ENCODE peak calls at places on chromosomes 5 and 9, in nine cellular contexts. One of them, this sample, is unnamed.

GRCh38 chr5:126965061-126965475 is 65.3 kb downstream of the MARCHF3 start:
- DNase-seq in psoas muscle: no peak
- DNase-seq in body of pancreas: no peak
- DNase-seq in epithelial cell of esophagus: peak
- DNase-seq in neural crest cell: no peak
- DNase-seq in foreskin fibroblast: peak
- DNase-seq in gastrocnemius medialis: no peak
- DNase-seq in CD4-positive, alpha-beta T cell: no peak
- DNase-seq in lower leg skin: no peak
- DNase-seq in this sample: peak

GRCh38 chr5:1006656-1007071 is 1.9 kb upstream of the NKD2 start:
- DNase-seq in foreskin fibroblast: no peak
- DNase-seq in neural crest cell: no peak
- DNase-seq in gastrocnemius medialis: no peak
- DNase-seq in CD4-positive, alpha-beta T cell: no peak
- DNase-seq in psoas muscle: no peak
- DNase-seq in lower leg skin: no peak
- DNase-seq in body of pancreas: no peak
- DNase-seq in epithelial cell of esophagus: no peak
- DNase-seq in this sample: no peak

GRCh38 chr5:112930082-112930344 is 8.0 kb upstream of the REEP5 start:
- DNase-seq in neural crest cell: no peak
- DNase-seq in CD4-positive, alpha-beta T cell: no peak
- DNase-seq in body of pancreas: no peak
- DNase-seq in foreskin fibroblast: no peak
- DNase-seq in epithelial cell of esophagus: no peak
- DNase-seq in gastrocnemius medialis: no peak
- DNase-seq in lower leg skin: no peak
- DNase-seq in psoas muscle: no peak
- DNase-seq in this sample: no peak

GRCh38 chr5:17056056-17056690 is 120.1 kb upstream of the MYO10 start:
- DNase-seq in body of pancreas: no peak
- DNase-seq in epithelial cell of esophagus: peak
- DNase-seq in lower leg skin: peak
- DNase-seq in psoas muscle: no peak
- DNase-seq in neural crest cell: no peak
- DNase-seq in CD4-positive, alpha-beta T cell: no peak
- DNase-seq in foreskin fibroblast: no peak
- DNase-seq in gastrocnemius medialis: no peak
- DNase-seq in this sample: no peak

GRCh38 chr5:180133551-180133950 is 62.0 kb upstream of the RNF130 start:
- DNase-seq in neural crest cell: no peak
- DNase-seq in epithelial cell of esophagus: peak
- DNase-seq in psoas muscle: no peak
- DNase-seq in body of pancreas: no peak
- DNase-seq in CD4-positive, alpha-beta T cell: no peak
- DNase-seq in gastrocnemius medialis: no peak
- DNase-seq in lower leg skin: no peak
- DNase-seq in foreskin fibroblast: no peak
- DNase-seq in this sample: no peak

GRCh38 chr9:8365029-8365428 is 565.5 kb upstream of the DMAC1 start:
- DNase-seq in gastrocnemius medialis: no peak
- DNase-seq in foreskin fibroblast: peak
- DNase-seq in CD4-positive, alpha-beta T cell: no peak
- DNase-seq in epithelial cell of esophagus: peak
- DNase-seq in psoas muscle: no peak
- DNase-seq in body of pancreas: no peak
- DNase-seq in neural crest cell: no peak
- DNase-seq in lower leg skin: no peak
- DNase-seq in this sample: no peak

GRCh38 chr9:16921855-16922254 is 51.4 kb upstream of the BNC2 start:
- DNase-seq in foreskin fibroblast: peak
- DNase-seq in body of pancreas: no peak
- DNase-seq in epithelial cell of esophagus: peak
- DNase-seq in lower leg skin: no peak
- DNase-seq in psoas muscle: no peak
- DNase-seq in neural crest cell: no peak
- DNase-seq in gastrocnemius medialis: no peak
- DNase-seq in CD4-positive, alpha-beta T cell: no peak
- DNase-seq in this sample: peak

GRCh38 chr5:133499896-133500295 is 112.4 kb downstream of the FSTL4 start:
- DNase-seq in epithelial cell of esophagus: no peak
- DNase-seq in body of pancreas: no peak
- DNase-seq in foreskin fibroblast: no peak
- DNase-seq in gastrocnemius medialis: no peak
- DNase-seq in CD4-positive, alpha-beta T cell: no peak
- DNase-seq in psoas muscle: no peak
- DNase-seq in neural crest cell: no peak
- DNase-seq in lower leg skin: no peak
- DNase-seq in this sample: no peak

GRCh38 chr5:169242175-169242848 is 58.6 kb downstream of the SLIT3 start:
- DNase-seq in body of pancreas: no peak
- DNase-seq in epithelial cell of esophagus: no peak
- DNase-seq in lower leg skin: no peak
- DNase-seq in psoas muscle: no peak
- DNase-seq in neural crest cell: no peak
- DNase-seq in foreskin fibroblast: no peak
- DNase-seq in CD4-positive, alpha-beta T cell: no peak
- DNase-seq in gastrocnemius medialis: no peak
- DNase-seq in this sample: no peak

GRCh38 chr5:181127456-181127855 is 3.5 kb downstream of the OR2V1 start:
- DNase-seq in CD4-positive, alpha-beta T cell: no peak
- DNase-seq in neural crest cell: no peak
- DNase-seq in psoas muscle: no peak
- DNase-seq in gastrocnemius medialis: no peak
- DNase-seq in epithelial cell of esophagus: no peak
- DNase-seq in lower leg skin: no peak
- DNase-seq in foreskin fibroblast: no peak
- DNase-seq in body of pancreas: no peak
- DNase-seq in this sample: no peak

GRCh38 chr5:13382232-13382631 is 562.3 kb downstream of the DNAH5 start:
- DNase-seq in psoas muscle: no peak
- DNase-seq in lower leg skin: no peak
- DNase-seq in epithelial cell of esophagus: no peak
- DNase-seq in neural crest cell: no peak
- DNase-seq in foreskin fibroblast: no peak
- DNase-seq in CD4-positive, alpha-beta T cell: no peak
- DNase-seq in body of pancreas: no peak
- DNase-seq in gastrocnemius medialis: no peak
- DNase-seq in this sample: no peak
- TF ChIP-seq CTCF in psoas muscle: no peak
- TF ChIP-seq CTCF in lower leg skin: no peak
- TF ChIP-seq CTCF in epithelial cell of esophagus: no peak
- TF ChIP-seq CTCF in neural crest cell: no peak
- TF ChIP-seq CTCF in foreskin fibroblast: no peak
- TF ChIP-seq CTCF in CD4-positive, alpha-beta T cell: no peak
- TF ChIP-seq CTCF in body of pancreas: no peak
- TF ChIP-seq CTCF in gastrocnemius medialis: no peak
- TF ChIP-seq CTCF in this sample: no peak

GRCh38 chr9:125470767-125471580 is 209.3 kb downstream of the GAPVD1 start:
- DNase-seq in gastrocnemius medialis: no peak
- DNase-seq in neural crest cell: no peak
- DNase-seq in epithelial cell of esophagus: no peak
- DNase-seq in psoas muscle: no peak
- DNase-seq in body of pancreas: no peak
- DNase-seq in CD4-positive, alpha-beta T cell: no peak
- DNase-seq in foreskin fibroblast: no peak
- DNase-seq in lower leg skin: no peak
- DNase-seq in this sample: no peak

GRCh38 chr9:125472562-125472925 is 210.9 kb downstream of the GAPVD1 start:
- DNase-seq in body of pancreas: no peak
- DNase-seq in epithelial cell of esophagus: no peak
- DNase-seq in neural crest cell: no peak
- DNase-seq in lower leg skin: no peak
- DNase-seq in foreskin fibroblast: no peak
- DNase-seq in CD4-positive, alpha-beta T cell: no peak
- DNase-seq in gastrocnemius medialis: no peak
- DNase-seq in psoas muscle: no peak
- DNase-seq in this sample: no peak

GRCh38 chr9:125476645-125477044 is 215.0 kb downstream of the GAPVD1 start:
- DNase-seq in CD4-positive, alpha-beta T cell: no peak
- DNase-seq in psoas muscle: no peak
- DNase-seq in body of pancreas: no peak
- DNase-seq in neural crest cell: no peak
- DNase-seq in foreskin fibroblast: no peak
- DNase-seq in gastrocnemius medialis: no peak
- DNase-seq in epithelial cell of esophagus: no peak
- DNase-seq in lower leg skin: no peak
- DNase-seq in this sample: no peak

GRCh38 chr9:125475385-125475784 is 213.8 kb downstream of the GAPVD1 start:
- DNase-seq in foreskin fibroblast: no peak
- DNase-seq in neural crest cell: no peak
- DNase-seq in lower leg skin: no peak
- DNase-seq in epithelial cell of esophagus: no peak
- DNase-seq in CD4-positive, alpha-beta T cell: no peak
- DNase-seq in body of pancreas: no peak
- DNase-seq in gastrocnemius medialis: no peak
- DNase-seq in psoas muscle: no peak
- DNase-seq in this sample: no peak

DNA sequence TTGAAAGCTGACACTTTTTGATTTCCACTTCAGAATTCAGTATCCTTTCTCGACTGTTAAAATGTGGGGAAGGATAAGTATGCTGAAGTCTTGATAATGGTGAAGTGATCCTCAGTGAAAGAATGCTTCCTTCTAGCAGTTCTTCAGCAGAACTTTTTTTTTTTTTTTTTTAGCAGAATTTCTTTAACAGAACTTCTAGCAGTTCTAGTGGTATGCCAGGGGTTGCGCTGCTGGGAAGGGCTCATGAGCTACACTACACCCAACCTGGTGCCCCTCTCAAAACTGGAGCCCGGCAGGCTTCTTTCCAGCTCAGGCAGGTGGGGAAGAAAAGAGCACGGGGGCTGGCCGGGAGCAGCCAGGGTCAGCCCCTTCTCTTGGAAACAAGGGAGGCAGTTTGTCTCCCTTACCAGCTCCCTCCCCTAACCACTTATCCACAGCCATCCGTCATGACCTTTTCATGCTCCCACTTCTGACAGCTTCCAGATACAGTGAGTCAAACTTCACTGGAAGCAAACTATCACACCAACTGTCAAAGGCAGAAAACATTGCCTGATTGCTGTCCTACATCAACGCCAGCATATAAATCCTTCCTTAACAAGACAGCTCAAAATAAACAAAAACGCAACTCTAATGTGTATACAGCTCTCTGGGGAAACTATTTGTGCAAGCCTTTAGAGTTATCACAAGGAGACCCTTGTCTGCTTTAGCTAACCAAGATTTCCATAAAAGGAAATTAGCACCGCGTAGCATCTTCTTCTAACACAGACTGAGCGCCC is 211.5 kb downstream of the GAPVD1 start:
- DNase-seq in gastrocnemius medialis: no peak
- DNase-seq in neural crest cell: no peak
- DNase-seq in psoas muscle: no peak
- DNase-seq in epithelial cell of esophagus: no peak
- DNase-seq in foreskin fibroblast: peak
- DNase-seq in body of pancreas: no peak
- DNase-seq in CD4-positive, alpha-beta T cell: no peak
- DNase-seq in lower leg skin: no peak
- DNase-seq in this sample: peak
- TF ChIP-seq CTCF in gastrocnemius medialis: no peak
- TF ChIP-seq CTCF in neural crest cell: no peak
- TF ChIP-seq CTCF in psoas muscle: no peak
- TF ChIP-seq CTCF in epithelial cell of esophagus: no peak
- TF ChIP-seq CTCF in foreskin fibroblast: no peak
- TF ChIP-seq CTCF in body of pancreas: no peak
- TF ChIP-seq CTCF in CD4-positive, alpha-beta T cell: no peak
- TF ChIP-seq CTCF in lower leg skin: no peak
- TF ChIP-seq CTCF in this sample: peak

DNA sequence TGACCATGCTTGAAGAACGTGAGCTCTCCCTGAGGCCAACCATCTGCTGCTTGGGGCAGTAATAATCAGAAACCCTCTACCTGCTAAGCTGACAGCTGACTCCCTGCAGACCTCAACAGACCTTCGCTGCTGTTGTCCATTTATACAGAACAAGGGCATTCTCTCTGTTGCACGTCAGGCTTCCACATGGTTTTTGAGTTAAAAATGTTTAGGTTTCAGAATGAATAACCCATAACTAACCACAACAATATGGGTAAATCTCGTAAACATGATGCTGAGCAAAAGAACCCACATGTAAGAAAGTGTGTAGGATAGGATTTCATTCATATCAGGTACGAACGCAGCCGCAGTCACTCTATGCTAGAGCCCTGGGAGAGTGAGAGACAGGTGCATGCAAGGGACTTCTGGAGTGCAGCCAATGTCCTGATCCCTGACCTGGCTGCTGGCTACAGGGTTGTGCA is 348.5 kb downstream of the MED10 start:
- DNase-seq in body of pancreas: no peak
- DNase-seq in epithelial cell of esophagus: no peak
- DNase-seq in psoas muscle: no peak
- DNase-seq in foreskin fibroblast: no peak
- DNase-seq in gastrocnemius medialis: no peak
- DNase-seq in CD4-positive, alpha-beta T cell: no peak
- DNase-seq in lower leg skin: no peak
- DNase-seq in neural crest cell: no peak
- DNase-seq in this sample: no peak
- TF ChIP-seq CTCF in body of pancreas: no peak
- TF ChIP-seq CTCF in epithelial cell of esophagus: no peak
- TF ChIP-seq CTCF in psoas muscle: no peak
- TF ChIP-seq CTCF in foreskin fibroblast: no peak
- TF ChIP-seq CTCF in gastrocnemius medialis: no peak
- TF ChIP-seq CTCF in CD4-positive, alpha-beta T cell: no peak
- TF ChIP-seq CTCF in lower leg skin: no peak
- TF ChIP-seq CTCF in neural crest cell: no peak
- TF ChIP-seq CTCF in this sample: no peak

GRCh38 chr9:37523916-37524315 is 38.2 kb downstream of the POLR1E start:
- DNase-seq in gastrocnemius medialis: no peak
- DNase-seq in epithelial cell of esophagus: no peak
- DNase-seq in body of pancreas: no peak
- DNase-seq in psoas muscle: no peak
- DNase-seq in CD4-positive, alpha-beta T cell: no peak
- DNase-seq in lower leg skin: no peak
- DNase-seq in foreskin fibroblast: no peak
- DNase-seq in neural crest cell: no peak
- DNase-seq in this sample: no peak

GRCh38 chr9:37521111-37521510 is 35.4 kb downstream of the POLR1E start:
- DNase-seq in neural crest cell: no peak
- DNase-seq in CD4-positive, alpha-beta T cell: no peak
- DNase-seq in epithelial cell of esophagus: no peak
- DNase-seq in psoas muscle: no peak
- DNase-seq in foreskin fibroblast: no peak
- DNase-seq in lower leg skin: no peak
- DNase-seq in body of pancreas: no peak
- DNase-seq in gastrocnemius medialis: no peak
- DNase-seq in this sample: no peak

GRCh38 chr9:37522971-37523370 is 37.2 kb downstream of the POLR1E start:
- DNase-seq in epithelial cell of esophagus: no peak
- DNase-seq in body of pancreas: no peak
- DNase-seq in neural crest cell: no peak
- DNase-seq in gastrocnemius medialis: no peak
- DNase-seq in lower leg skin: no peak
- DNase-seq in foreskin fibroblast: no peak
- DNase-seq in psoas muscle: no peak
- DNase-seq in CD4-positive, alpha-beta T cell: no peak
- DNase-seq in this sample: no peak

GRCh38 chr9:37517977-37518376 is 32.2 kb downstream of the POLR1E start:
- DNase-seq in psoas muscle: no peak
- DNase-seq in CD4-positive, alpha-beta T cell: no peak
- DNase-seq in foreskin fibroblast: no peak
- DNase-seq in gastrocnemius medialis: no peak
- DNase-seq in neural crest cell: no peak
- DNase-seq in body of pancreas: no peak
- DNase-seq in epithelial cell of esophagus: no peak
- DNase-seq in lower leg skin: no peak
- DNase-seq in this sample: no peak

GRCh38 chr9:37520641-37521040 is 34.9 kb downstream of the POLR1E start:
- DNase-seq in foreskin fibroblast: no peak
- DNase-seq in neural crest cell: no peak
- DNase-seq in psoas muscle: no peak
- DNase-seq in CD4-positive, alpha-beta T cell: no peak
- DNase-seq in epithelial cell of esophagus: no peak
- DNase-seq in lower leg skin: no peak
- DNase-seq in body of pancreas: no peak
- DNase-seq in gastrocnemius medialis: no peak
- DNase-seq in this sample: no peak
- TF ChIP-seq CTCF in foreskin fibroblast: no peak
- TF ChIP-seq CTCF in neural crest cell: no peak
- TF ChIP-seq CTCF in psoas muscle: no peak
- TF ChIP-seq CTCF in CD4-positive, alpha-beta T cell: no peak
- TF ChIP-seq CTCF in epithelial cell of esophagus: no peak
- TF ChIP-seq CTCF in lower leg skin: no peak
- TF ChIP-seq CTCF in body of pancreas: no peak
- TF ChIP-seq CTCF in gastrocnemius medialis: no peak
- TF ChIP-seq CTCF in this sample: peak

This sample was measured in HFFc6.